ENCODE peak calls at places on chromosome 14, in four cellular contexts. C is stimulated activated CD4-positive, alpha-beta T cell treated with anti-CD3 and anti-CD28 coated beads, Interleukin-2, amount 100 ng/mL, for 48 hours; H is RKO; O is type B pancreatic cell. S is an unnamed sample.

GRCh38 chr14:23827100-23827892 is 126.3 kb upstream of the DHRS4 start:
- DNase-seq in C (no peak), O (no peak), H (no peak), S (peak; percentile 4)

GRCh38 chr14:66610154-66610563 is 102.2 kb downstream of the GPHN start:
- DNase-seq in C (no peak), H (peak; percentile 46), O (no peak), S (no peak)

GRCh38 chr14:92729632-92730358 is 18.6 kb downstream of the LGMN start:
- DNase-seq in H (no peak), C (no peak), O (no peak), S (peak; percentile 93)

GRCh38 chr14:92391746-92392145 is 68.8 kb downstream of the SLC24A4 start:
- DNase-seq in H (no peak), O (no peak), C (no peak), S (no peak)

GRCh38 chr14:46147486-46147885 is 504.1 kb downstream of the RPL10L start:
- DNase-seq in C (no peak), O (no peak), H (no peak), S (no peak)

GRCh38 chr14:95486875-95487668 is 29.4 kb downstream of the SYNE3 start:
- DNase-seq in O (no peak), H (no peak), C (no peak), S (no peak)

GRCh38 chr14:101876539-101876938 is 87.8 kb upstream of the DYNC1H1 start:
- DNase-seq in H (no peak), O (no peak), C (peak; percentile 55), S (peak; percentile 55)

GRCh38 chr14:68199465-68200145 is 380.0 kb downstream of the RAD51B start:
- DNase-seq in C (no peak), O (no peak), H (no peak), S (peak; percentile 90)

GRCh38 chr14:78519863-78520262 is 349.7 kb downstream of the NRXN3 start:
- DNase-seq in C (peak; percentile 4), H (peak; percentile 54), O (no peak), S (peak; percentile 6)

GRCh38 chr14:23148596-23149249 is 29.7 kb upstream of the CEBPE start:
- DNase-seq in O (no peak), H (no peak), C (no peak), S (no peak)

GRCh38 chr14:88535813-88536212 is 19.0 kb downstream of the PTPN21 start:
- DNase-seq in C (no peak), O (no peak), H (no peak), S (no peak)

GRCh38 chr14:96455588-96455987 is 46.6 kb upstream of the PAPOLA start:
- DNase-seq in H (no peak), O (no peak), C (no peak), S (no peak)

GRCh38 chr14:103099733-103100280 is 5.3 kb downstream of the EXOC3L4 start:
- DNase-seq in H (no peak), C (no peak), O (no peak), S (no peak)

GRCh38 chr14:75292016-75292646 is 13.5 kb downstream of the FOS start:
- DNase-seq in H (no peak), C (no peak), O (no peak), S (no peak)

GRCh38 chr14:73613419-73613963 is 1.2 kb downstream of the ACOT6 start:
- DNase-seq in H (no peak), C (no peak), O (no peak), S (no peak)

GRCh38 chr14:76863724-76864407 is 37.7 kb downstream of the LRRC74A start:
- DNase-seq in H (no peak), O (no peak), C (no peak), S (no peak)

GRCh38 chr14:52299692-52300278 is 14.3 kb upstream of the PTGER2 start:
- DNase-seq in H (peak; percentile 73), C (no peak), O (no peak), S (peak; percentile 58)

GRCh38 chr14:86961106-86961716 is 1031.8 kb downstream of the GALC start:
- DNase-seq in O (no peak), C (no peak), H (peak; percentile 61), S (no peak)

GRCh38 chr14:99587463-99588278 is 16.3 kb downstream of the CCDC85C start:
- DNase-seq in H (no peak), C (no peak), O (no peak), S (no peak)

GRCh38 chr14:55129086-55129427 is at the start of gene LGALS3:
- DNase-seq in O (peak; percentile 71), C (peak; percentile 18), H (peak; percentile 45), S (peak; percentile 69)

GRCh38 chr14:105094193-105094907 is 29.1 kb upstream of the GPR132 start:
- DNase-seq in O (no peak), H (no peak), C (no peak), S (no peak)

GRCh38 chr14:100771121-100771800 is 44.6 kb downstream of the DLK1 start:
- DNase-seq in O (no peak), H (no peak), C (no peak), S (no peak)

GRCh38 chr14:56173360-56173922 is 55.2 kb downstream of the PELI2 start:
- DNase-seq in C (no peak), H (no peak), O (no peak), S (no peak)

GRCh38 chr14:76550534-76550933 is 174.6 kb downstream of the ESRRB start:
- DNase-seq in C (no peak), O (no peak), H (no peak), S (no peak)

GRCh38 chr14:96042218-96042930 is 3.2 kb downstream of the C14orf132 start:
- DNase-seq in C (no peak), H (no peak), O (no peak), S (peak; percentile 81)

GRCh38 chr14:33294419-33294818 is 355.7 kb downstream of the NPAS3 start:
- DNase-seq in H (no peak), O (no peak), C (no peak), S (no peak)

GRCh38 chr14:53501361-53502320 is 348.5 kb upstream of the DDHD1 start:
- DNase-seq in O (no peak), C (no peak), H (no peak), S (peak; percentile 94)

GRCh38 chr14:104513641-104514046 is 65.9 kb upstream of the C14orf180 start:
- DNase-seq in O (no peak), H (no peak), C (no peak), S (no peak)

GRCh38 chr14:38505221-38506095 is 249.6 kb upstream of the CLEC14A start:
- DNase-seq in H (no peak), C (no peak), O (no peak), S (peak; percentile 41)